ENCODE peak calls at places on chromosomes 3 and 15, in five cellular contexts. T, X, A, Y and N are unnamed samples.

GRCh38 chr3:44685128-44685800 is 27.2 kb upstream of the ZNF502 start:
- DNase-seq in T (peak; percentile 92), X (peak; percentile 87), A (peak; percentile 17), Y (no peak), N (peak; percentile 63)

GRCh38 chr3:59985643-59986200 is 935.9 kb upstream of the CFAP20DC start:
- DNase-seq in T (no peak), X (no peak), A (no peak), Y (no peak), N (no peak)

GRCh38 chr15:73838795-73839565 is 34.4 kb upstream of the TBC1D21 start:
- DNase-seq in T (no peak), X (no peak), A (no peak), Y (no peak), N (no peak)

GRCh38 chr3:161349529-161350278 is 21.6 kb downstream of the SPTSSB start:
- DNase-seq in T (peak; percentile 82), X (peak; percentile 96), A (no peak), Y (peak; percentile 18), N (peak; percentile 100)

GRCh38 chr3:32303051-32303786 is 64.7 kb downstream of the CMTM8 start:
- DNase-seq in T (peak; percentile 57), X (no peak), A (no peak), Y (no peak), N (no peak)

GRCh38 chr15:88636039-88636438 is 2.8 kb upstream of the ISG20 start:
- DNase-seq in T (no peak), X (no peak), A (no peak), Y (no peak), N (peak; percentile 84)

GRCh38 chr3:183116051-183116614 is 16.8 kb upstream of the MCCC1 start:
- DNase-seq in T (no peak), X (no peak), A (peak; percentile 83), Y (peak; percentile 39), N (peak; percentile 21)

GRCh38 chr15:60994842-60995495 is 234.1 kb downstream of the RORA start:
- DNase-seq in T (no peak), X (no peak), A (no peak), Y (no peak), N (no peak)

DNA sequence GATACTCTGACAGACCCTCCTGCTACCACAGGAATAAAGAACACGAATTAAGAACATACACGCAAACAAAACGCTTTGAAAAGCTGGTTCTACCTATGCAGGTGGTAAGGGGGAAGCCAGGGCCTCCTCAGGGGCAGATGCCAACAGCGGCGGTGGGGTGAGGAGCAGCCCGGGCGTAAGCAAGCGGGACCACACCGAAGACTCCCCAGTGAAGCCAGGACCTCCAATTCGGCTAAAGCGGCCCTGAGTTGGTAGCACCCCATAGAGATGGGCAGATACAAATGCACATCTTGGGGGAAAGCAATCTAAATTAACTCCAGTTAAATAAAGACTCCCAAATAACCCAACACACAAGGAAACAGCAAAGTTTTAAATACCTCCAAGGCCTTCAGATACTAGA is 32.4 kb downstream of the NIPA2 start:
- DNase-seq in T (no peak), X (no peak), A (no peak), Y (no peak), N (no peak)
- H3K36me3 ChIP-seq in T (peaks cover 16% of the 10 kb centered on the region), X (peaks cover 33% of the 10 kb centered on the region), A (peaks cover 41% of the 10 kb centered on the region), Y (peaks cover 70% of the 10 kb centered on the region), N (peaks cover 18% of the 10 kb centered on the region)

DNA sequence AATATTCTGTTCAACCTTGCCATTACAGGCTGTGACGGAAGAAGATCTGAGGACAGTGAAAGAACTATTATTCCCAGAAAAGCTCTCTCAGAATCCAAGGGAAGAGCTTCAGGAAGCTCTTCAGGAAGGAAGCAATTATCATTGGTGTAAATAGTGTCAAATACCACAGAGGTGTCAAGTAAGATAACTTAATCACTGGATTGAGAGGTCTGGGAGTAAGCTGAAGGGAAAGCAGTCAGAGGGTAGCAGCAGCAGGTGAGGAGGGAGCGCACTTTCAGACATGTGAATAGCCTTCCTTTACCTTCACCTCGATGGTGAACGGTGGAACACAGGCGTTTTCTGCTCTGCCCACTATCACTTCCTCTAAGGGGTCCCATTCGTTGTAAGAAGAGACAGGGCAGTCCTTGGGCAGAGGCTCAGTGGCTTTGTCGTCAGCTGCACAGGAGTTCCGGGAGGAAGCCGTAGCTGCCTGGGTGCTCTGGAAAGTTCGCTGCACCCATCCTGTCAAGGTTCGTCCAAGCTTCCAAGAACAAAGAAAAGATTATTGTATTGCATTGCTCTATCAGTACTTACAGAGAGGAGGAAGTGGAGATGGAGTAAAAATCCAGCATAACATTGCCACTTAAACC is 1.9 kb downstream of the GATM start:
- DNase-seq in T (no peak), X (no peak), A (no peak), Y (no peak), N (no peak)
- H3K4me3 ChIP-seq in T (no peak overlapping the region), X (no peak overlapping the region), A (no peak overlapping the region), Y (no peak overlapping the region), N (no peak overlapping the region)

GRCh38 chr3:195284842-195285241 is 13.9 kb upstream of the XXYLT1 start:
- DNase-seq in T (no peak), X (no peak), A (no peak), Y (no peak), N (no peak)
- H3K36me3 ChIP-seq in T (peaks cover 1% of the 10 kb centered on the region), X (peaks cover 16% of the 10 kb centered on the region), A (peaks cover 7% of the 10 kb centered on the region), Y (peaks cover 4% of the 10 kb centered on the region), N (peaks cover 4% of the 10 kb centered on the region)

GRCh38 chr3:52512105-52512504 is 17.0 kb downstream of the STAB1 start:
- DNase-seq in T (no peak), X (no peak), A (no peak), Y (no peak), N (no peak)
- H3K4me3 ChIP-seq in T (no peak overlapping the region), X (no peak overlapping the region), A (no peak overlapping the region), Y (no peak overlapping the region), N (no peak overlapping the region)

GRCh38 chr3:196348698-196349097 is 10.5 kb upstream of the TM4SF19 start:
- DNase-seq in T (no peak), X (no peak), A (no peak), Y (no peak), N (no peak)

GRCh38 chr3:196355668-196356067 is 17.5 kb upstream of the TM4SF19 start:
- DNase-seq in T (no peak), X (no peak), A (no peak), Y (no peak), N (no peak)

GRCh38 chr3:196356556-196356955 is 18.4 kb upstream of the TM4SF19 start:
- DNase-seq in T (no peak), X (no peak), A (no peak), Y (no peak), N (no peak)

GRCh38 chr3:196354151-196354550 is 16.0 kb upstream of the TM4SF19 start:
- DNase-seq in T (no peak), X (no peak), A (no peak), Y (no peak), N (no peak)

GRCh38 chr3:196351541-196351940 is 13.4 kb upstream of the TM4SF19 start:
- DNase-seq in T (no peak), X (no peak), A (no peak), Y (no peak), N (no peak)
- H3K36me3 ChIP-seq in T (peaks cover 4% of the 10 kb centered on the region), X (peaks cover 19% of the 10 kb centered on the region), A (peaks cover 12% of the 10 kb centered on the region), Y (peaks cover 28% of the 10 kb centered on the region), N (peaks cover 3% of the 10 kb centered on the region)

GRCh38 chr3:180102604-180103003 is 65.9 kb upstream of the PEX5L start:
- DNase-seq in T (no peak), X (no peak), A (no peak), Y (no peak), N (no peak)
- H3K4me3 ChIP-seq in T (no peak overlapping the region), X (no peak overlapping the region), A (no peak overlapping the region), Y (no peak overlapping the region), N (no peak overlapping the region)

GRCh38 chr3:177882124-177882648 is 654.0 kb upstream of the KCNMB2 start:
- DNase-seq in T (no peak), X (no peak), A (no peak), Y (no peak), N (no peak)
- H3K36me3 ChIP-seq in T (no peaks in the 10 kb centered on the region), X (no peaks in the 10 kb centered on the region), A (no peaks in the 10 kb centered on the region), Y (no peaks in the 10 kb centered on the region), N (no peaks in the 10 kb centered on the region)

DNA sequence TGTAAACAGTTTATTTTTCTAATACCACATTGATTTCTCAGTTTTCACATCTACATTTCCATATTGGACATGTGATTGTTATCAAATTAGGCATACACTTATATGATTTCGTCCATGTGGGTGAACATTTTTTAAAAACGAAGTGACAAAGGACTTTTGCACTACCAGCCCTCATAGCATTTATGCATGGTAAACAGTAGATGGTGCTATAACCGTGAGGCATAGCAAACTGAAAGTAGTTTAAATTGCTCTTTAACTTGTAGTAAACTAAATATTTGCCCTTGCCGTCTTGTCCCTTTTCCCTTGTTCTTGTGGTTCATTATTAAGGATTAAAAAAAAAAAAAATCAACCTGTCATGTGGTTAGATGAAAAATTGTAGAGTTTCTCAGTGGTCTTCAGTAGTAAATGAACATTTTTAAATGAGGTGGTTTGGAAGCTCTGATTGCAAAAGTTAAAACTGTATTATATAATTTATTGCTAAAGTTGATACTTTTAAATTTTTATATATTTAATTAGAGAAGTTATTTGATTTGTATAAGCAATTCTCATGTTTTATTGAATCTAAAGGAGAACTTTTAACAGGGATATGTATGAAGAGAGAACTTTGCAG is 24.0 kb downstream of the STX19 start:
- DNase-seq in T (peak; percentile 87), X (peak; percentile 72), A (no peak), Y (peak; percentile 60), N (peak; percentile 59)
- H3K4me3 ChIP-seq in T (peak overlapping the region; percentile 27), X (peak overlapping the region; percentile 51), A (no peak overlapping the region), Y (no peak overlapping the region), N (no peak overlapping the region)